ENCODE peak calls at places on chromosomes 13 and 19, in eight cellular contexts. J, V, U, M, B, Z, Y and W are unnamed samples.

GRCh38 chr19:40006273-40006691 is 9.4 kb downstream of the ZNF546 start:
- DNase-seq in J (no peak), V (no peak), U (no peak), M (no peak), B (no peak), Z (no peak), Y (no peak), W (no peak)

GRCh38 chr13:75901509-75901908 is 265.4 kb downstream of the LMO7 start:
- DNase-seq in J (no peak), V (no peak), U (no peak), M (no peak), B (no peak), Z (no peak), Y (no peak), W (no peak)

GRCh38 chr13:28313579-28313978 is 175.2 kb downstream of the PAN3 start:
- DNase-seq in J (no peak), V (no peak), U (no peak), M (no peak), B (no peak), Z (no peak), Y (no peak), W (no peak)

GRCh38 chr13:85729296-85729695 is 69.9 kb downstream of the SLITRK6 start:
- DNase-seq in J (no peak), V (no peak), U (no peak), M (no peak), B (no peak), Z (no peak), Y (no peak), W (peak)

GRCh38 chr19:47227347-47228167 is 3.4 kb downstream of the BBC3 start:
- DNase-seq in J (peak), V (peak), U (peak), M (peak), B (no peak), Z (peak), Y (peak), W (peak)

GRCh38 chr13:112434032-112434431 is 57.9 kb downstream of the SPACA7 start:
- DNase-seq in J (peak), V (no peak), U (no peak), M (no peak), B (no peak), Z (no peak), Y (no peak), W (no peak)

GRCh38 chr13:98220188-98220765 is 43.2 kb upstream of the RNF113B start:
- DNase-seq in J (no peak), V (no peak), U (no peak), M (no peak), B (no peak), Z (no peak), Y (no peak), W (no peak)

GRCh38 chr13:91399189-91400093 is 1.0 kb downstream of the GPC5 start:
- DNase-seq in J (no peak), V (no peak), U (no peak), M (no peak), B (no peak), Z (no peak), Y (no peak), W (no peak)

GRCh38 chr13:79281335-79281734 is 124.7 kb downstream of the RBM26 start:
- DNase-seq in J (no peak), V (no peak), U (no peak), M (no peak), B (no peak), Z (no peak), Y (no peak), W (no peak)

GRCh38 chr19:41416194-41416674 is 10.9 kb downstream of the B3GNT8 start:
- DNase-seq in J (peak), V (no peak), U (peak), M (no peak), B (no peak), Z (no peak), Y (no peak), W (peak)

GRCh38 chr13:98706446-98707110 is 45.9 kb downstream of the SLC15A1 start:
- DNase-seq in J (no peak), V (no peak), U (no peak), M (no peak), B (no peak), Z (peak), Y (no peak), W (no peak)

GRCh38 chr13:27125357-27126282 is 46.0 kb downstream of the USP12 start:
- DNase-seq in J (no peak), V (no peak), U (no peak), M (no peak), B (no peak), Z (no peak), Y (no peak), W (no peak)

GRCh38 chr19:10219678-10220077 is 11.5 kb downstream of the S1PR2 start:
- DNase-seq in J (no peak), V (no peak), U (no peak), M (no peak), B (no peak), Z (peak), Y (no peak), W (no peak)

GRCh38 chr13:22428188-22428828 is 752.5 kb upstream of the SGCG start:
- DNase-seq in J (no peak), V (no peak), U (no peak), M (no peak), B (no peak), Z (no peak), Y (no peak), W (no peak)

GRCh38 chr19:54233941-54234340 is 8.6 kb downstream of the LILRA6 start:
- DNase-seq in J (no peak), V (no peak), U (no peak), M (no peak), B (no peak), Z (no peak), Y (peak), W (no peak)

GRCh38 chr19:2722541-2723344 is 1.6 kb upstream of the DIRAS1 start:
- DNase-seq in J (peak), V (peak), U (no peak), M (peak), B (no peak), Z (peak), Y (peak), W (peak)

GRCh38 chr19:4278460-4278901 is 585 bp upstream of the SHD start:
- DNase-seq in J (no peak), V (no peak), U (no peak), M (no peak), B (no peak), Z (no peak), Y (no peak), W (no peak)

GRCh38 chr13:105804561-105805190 is 730.8 kb downstream of the EFNB2 start:
- DNase-seq in J (no peak), V (no peak), U (no peak), M (no peak), B (no peak), Z (peak), Y (no peak), W (no peak)

GRCh38 chr13:99859178-99860177 is 112.1 kb downstream of the ZIC5 start:
- DNase-seq in J (peak), V (no peak), U (no peak), M (no peak), B (no peak), Z (no peak), Y (no peak), W (no peak)

GRCh38 chr13:35882722-35883497 is 248.3 kb downstream of the DCLK1 start:
- DNase-seq in J (no peak), V (no peak), U (peak), M (peak), B (no peak), Z (no peak), Y (no peak), W (no peak)

GRCh38 chr19:10505583-10506229 is 2.5 kb upstream of the KEAP1 start:
- DNase-seq in J (peak), V (peak), U (peak), M (peak), B (peak), Z (no peak), Y (peak), W (no peak)

GRCh38 chr13:113930711-113931637 is 42.9 kb downstream of the C13orf46 start:
- DNase-seq in J (no peak), V (no peak), U (no peak), M (no peak), B (no peak), Z (no peak), Y (peak), W (no peak)

GRCh38 chr13:36815069-36815468 is 4.0 kb upstream of the RFXAP start:
- DNase-seq in J (no peak), V (no peak), U (no peak), M (no peak), B (no peak), Z (no peak), Y (no peak), W (no peak)

GRCh38 chr13:110915057-110915873 is at the start of gene ANKRD10:
- DNase-seq in J (peak), V (peak), U (peak), M (peak), B (peak), Z (peak), Y (peak), W (peak)

GRCh38 chr13:39597828-39598227 is 5.2 kb downstream of the LHFPL6 start:
- DNase-seq in J (no peak), V (no peak), U (no peak), M (no peak), B (no peak), Z (no peak), Y (no peak), W (no peak)

GRCh38 chr13:97273341-97273831 is 51.3 kb downstream of the MBNL2 start:
- DNase-seq in J (no peak), V (no peak), U (no peak), M (no peak), B (no peak), Z (no peak), Y (no peak), W (peak)

GRCh38 chr13:40975441-40975840 is 43.7 kb downstream of the ELF1 start:
- DNase-seq in J (no peak), V (no peak), U (no peak), M (no peak), B (no peak), Z (peak), Y (no peak), W (no peak)

GRCh38 chr13:98672947-98673545 is 79.4 kb downstream of the SLC15A1 start:
- DNase-seq in J (no peak), V (peak), U (peak), M (peak), B (peak), Z (peak), Y (peak), W (peak)

GRCh38 chr13:22316494-22317025 is 645.7 kb downstream of the FGF9 start:
- DNase-seq in J (no peak), V (no peak), U (no peak), M (no peak), B (no peak), Z (no peak), Y (no peak), W (no peak)

GRCh38 chr19:45668342-45668871 is 386 bp downstream of the GIPR start:
- DNase-seq in J (peak), V (no peak), U (no peak), M (no peak), B (no peak), Z (no peak), Y (no peak), W (no peak)

GRCh38 chr19:47651691-47652090 is 42.8 kb downstream of the BICRA start:
- DNase-seq in J (no peak), V (peak), U (no peak), M (no peak), B (no peak), Z (no peak), Y (no peak), W (no peak)

GRCh38 chr13:72781461-72782439 is at the start of the genes DIS3 and PIBF1:
- DNase-seq in J (peak), V (peak), U (peak), M (peak), B (peak), Z (peak), Y (peak), W (peak)

GRCh38 chr19:10139952-10140351 is 20.3 kb upstream of the EIF3G start:
- DNase-seq in J (no peak), V (no peak), U (no peak), M (no peak), B (no peak), Z (no peak), Y (no peak), W (no peak)

GRCh38 chr13:107441279-107441678 is 774.1 kb downstream of the LIG4 start:
- DNase-seq in J (no peak), V (no peak), U (no peak), M (no peak), B (no peak), Z (no peak), Y (no peak), W (peak)

GRCh38 chr19:14761607-14762006 is 16.8 kb downstream of the ADGRE2 start:
- DNase-seq in J (no peak), V (no peak), U (no peak), M (no peak), B (no peak), Z (no peak), Y (peak), W (no peak)

GRCh38 chr13:60431108-60431700 is 34.2 kb downstream of the TDRD3 start:
- DNase-seq in J (no peak), V (no peak), U (no peak), M (no peak), B (no peak), Z (peak), Y (no peak), W (peak)

GRCh38 chr19:19405919-19406877 is 723 bp downstream of the GATAD2A start:
- DNase-seq in J (peak), V (peak), U (peak), M (peak), B (no peak), Z (peak), Y (peak), W (peak)

GRCh38 chr19:19407640-19407933 is 2.1 kb downstream of the GATAD2A start:
- DNase-seq in J (no peak), V (no peak), U (no peak), M (no peak), B (no peak), Z (no peak), Y (no peak), W (no peak)

GRCh38 chr19:19409235-19410030 is 4.0 kb downstream of the GATAD2A start:
- DNase-seq in J (no peak), V (no peak), U (no peak), M (no peak), B (no peak), Z (peak), Y (no peak), W (no peak)

GRCh38 chr19:19404879-19405860 is at the start of gene GATAD2A:
- DNase-seq in J (peak), V (peak), U (peak), M (peak), B (peak), Z (peak), Y (peak), W (peak)

DNA sequence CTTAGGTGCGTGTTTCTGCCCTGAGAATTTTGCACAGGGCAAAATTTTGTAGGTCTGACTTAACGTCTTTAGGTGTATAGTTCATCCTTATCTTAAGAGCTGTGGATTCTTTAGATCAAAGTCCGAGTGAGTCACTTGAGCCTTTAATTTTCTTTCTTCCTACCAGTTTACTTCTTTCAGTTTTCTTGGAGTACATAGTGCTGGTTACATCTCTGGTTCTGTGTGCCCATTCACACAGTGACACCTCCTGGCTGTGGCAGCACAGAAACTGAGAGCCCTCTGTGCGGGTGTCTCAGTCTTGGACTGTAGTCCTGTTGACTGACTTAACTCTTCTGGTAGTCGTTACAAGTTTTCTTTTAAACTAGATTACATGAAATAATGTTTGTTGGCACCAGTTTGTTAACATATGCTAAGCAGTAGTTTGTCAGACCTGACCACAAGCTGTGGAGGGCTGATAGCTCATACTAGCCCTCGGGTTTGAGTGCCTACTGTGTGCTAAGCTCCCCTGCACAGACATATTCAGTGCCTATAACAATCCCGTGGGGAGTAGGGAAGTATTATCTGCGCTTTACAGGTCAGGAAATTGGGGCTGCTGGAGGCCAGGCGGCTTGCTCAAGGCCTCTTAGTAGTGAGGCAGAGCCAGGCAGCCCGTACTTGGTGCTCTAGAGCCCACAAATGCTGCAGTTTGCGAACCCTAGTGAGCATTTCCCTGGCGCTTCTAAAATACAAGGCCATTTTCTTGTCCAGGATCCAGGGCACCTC is 1.6 kb downstream of the GATAD2A start:
- DNase-seq in J (no peak), V (peak), U (peak), M (no peak), B (no peak), Z (peak), Y (no peak), W (no peak)
- TF ChIP-seq CTCF in J (no peak), V (peak), U (peak), M (peak), B (peak), Z (peak), Y (peak), W (peak)

DNA sequence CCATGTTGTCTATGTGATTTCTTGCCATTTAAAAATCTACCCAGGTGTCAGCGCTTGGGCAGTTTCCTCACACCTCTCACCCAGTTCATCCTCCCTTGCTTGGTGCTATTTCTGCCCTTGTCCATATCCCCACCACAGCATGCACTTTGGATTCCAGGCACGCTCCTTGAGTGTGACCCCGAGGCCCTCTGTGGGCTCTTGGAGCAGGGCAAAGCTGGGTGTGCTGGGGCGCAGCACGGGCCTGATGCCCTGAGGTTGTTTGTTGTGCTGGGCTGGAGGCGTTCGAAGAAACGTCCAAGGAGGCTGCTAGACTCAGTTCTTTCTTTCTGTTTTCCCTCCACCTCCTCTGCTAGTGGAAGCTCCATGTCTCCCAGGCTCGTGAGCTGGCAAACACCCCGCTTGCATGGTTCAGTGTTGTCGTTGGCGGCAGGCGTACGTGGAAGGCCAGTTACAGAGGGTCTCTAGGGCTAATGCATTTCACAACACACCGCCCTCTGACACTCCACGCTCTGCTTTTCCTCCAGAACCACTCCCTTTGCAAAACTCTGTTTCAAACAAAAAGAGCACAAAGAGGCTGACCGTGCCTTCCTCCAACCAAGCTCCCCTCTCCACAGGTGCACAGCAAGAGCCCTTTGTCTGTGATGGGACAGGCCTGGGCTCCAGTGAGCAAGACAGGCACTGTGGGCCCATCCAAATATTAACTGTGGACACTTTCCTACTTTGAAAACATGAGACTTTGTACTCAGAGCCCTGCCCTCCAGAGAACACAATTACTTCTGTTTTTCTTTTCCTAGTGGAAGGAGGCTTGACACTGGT is 117.7 kb upstream of the GJB6 start:
- DNase-seq in J (no peak), V (peak), U (no peak), M (peak), B (no peak), Z (no peak), Y (peak), W (no peak)
- H3K27ac ChIP-seq in J (no peak), V (no peak), U (no peak), M (no peak), B (no peak), Z (no peak), Y (no peak), W (peak)

GRCh38 chr19:33249740-33250366 is 24.2 kb upstream of the SLC7A10 start:
- DNase-seq in J (no peak), V (no peak), U (no peak), M (no peak), B (no peak), Z (no peak), Y (no peak), W (no peak)

GRCh38 chr19:33248553-33248953 is 22.9 kb upstream of the SLC7A10 start:
- DNase-seq in J (peak), V (peak), U (no peak), M (no peak), B (no peak), Z (no peak), Y (no peak), W (no peak)

GRCh38 chr19:33248104-33248503 is 22.5 kb upstream of the SLC7A10 start:
- DNase-seq in J (peak), V (peak), U (no peak), M (no peak), B (no peak), Z (no peak), Y (no peak), W (no peak)

GRCh38 chr19:33250500-33250899 is 24.9 kb upstream of the SLC7A10 start:
- DNase-seq in J (no peak), V (no peak), U (no peak), M (no peak), B (no peak), Z (no peak), Y (no peak), W (no peak)

DNA sequence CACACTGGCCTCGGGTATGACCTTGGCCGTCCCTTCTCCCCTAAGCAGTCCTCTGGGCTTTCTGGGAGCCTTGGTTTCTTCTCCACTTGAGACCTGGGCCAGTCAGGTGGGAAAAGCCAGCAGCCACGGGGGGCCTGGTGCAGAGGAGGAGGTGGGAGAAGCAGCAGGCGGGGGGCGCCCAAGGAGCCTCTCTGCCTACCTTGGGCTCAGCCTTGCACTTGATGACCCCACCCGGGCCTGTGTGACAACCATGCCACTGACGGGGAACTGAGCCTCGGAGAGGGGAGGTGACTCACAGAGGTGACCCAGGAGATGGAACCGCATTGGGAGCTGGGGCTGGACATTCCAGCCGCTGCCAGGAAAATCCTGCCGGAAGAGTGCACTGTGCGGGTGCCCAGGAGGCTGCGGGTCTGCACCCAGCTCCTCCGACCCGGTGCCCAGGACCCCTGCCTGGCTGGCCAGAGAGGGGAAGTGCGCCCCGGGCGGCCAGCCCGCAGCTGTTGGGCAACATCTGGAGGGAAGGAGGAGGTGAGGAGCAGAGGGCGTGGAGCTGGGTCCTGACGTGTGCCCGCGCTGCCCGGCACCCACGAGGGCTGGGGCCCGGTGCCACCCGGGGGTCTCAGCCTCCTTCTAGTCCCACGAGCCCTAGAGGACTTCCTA is 23.4 kb upstream of the SLC7A10 start:
- DNase-seq in J (peak), V (peak), U (no peak), M (no peak), B (no peak), Z (peak), Y (no peak), W (peak)
- TF ChIP-seq CTCF in J (peak), V (no peak), U (no peak), M (no peak), B (no peak), Z (no peak), Y (no peak), W (no peak)

GRCh38 chr19:7346488-7346971 is 2.2 kb upstream of the ARHGEF18 start:
- DNase-seq in J (no peak), V (no peak), U (no peak), M (no peak), B (no peak), Z (no peak), Y (peak), W (no peak)

GRCh38 chr19:7336321-7336973 is 12.3 kb upstream of the ARHGEF18 start:
- DNase-seq in J (no peak), V (no peak), U (no peak), M (no peak), B (no peak), Z (no peak), Y (no peak), W (no peak)

GRCh38 chr19:7342143-7342542 is 6.6 kb upstream of the ARHGEF18 start:
- DNase-seq in J (no peak), V (no peak), U (no peak), M (no peak), B (no peak), Z (no peak), Y (no peak), W (no peak)

GRCh38 chr19:7337380-7338194 is 11.2 kb upstream of the ARHGEF18 start:
- DNase-seq in J (no peak), V (no peak), U (no peak), M (no peak), B (no peak), Z (no peak), Y (no peak), W (no peak)

GRCh38 chr19:7340959-7341837 is 7.5 kb upstream of the ARHGEF18 start:
- DNase-seq in J (peak), V (peak), U (peak), M (peak), B (peak), Z (no peak), Y (peak), W (peak)
- H3K27ac ChIP-seq in J (no peak), V (no peak), U (no peak), M (no peak), B (no peak), Z (no peak), Y (no peak), W (no peak)